ENCODE peak calls at places on chromosomes 12 and 14, in five cellular contexts. C, J, E, U and Q are unnamed samples.

GRCh38 chr12:68515793-68516192 is 94.9 kb upstream of the RAP1B start:
- DNase-seq in U (no peak), C (no peak), J (no peak), E (no peak), Q (no peak)

GRCh38 chr12:131279281-131279921 is 325.7 kb downstream of the ADGRD1 start:
- DNase-seq in U (no peak), C (no peak), J (peak; percentile 45), E (no peak), Q (peak; percentile 74)

GRCh38 chr12:726281-727140 is 25.9 kb upstream of the WNK1 start:
- DNase-seq in J (no peak), U (no peak), C (peak; percentile 35), E (peak; percentile 13), Q (no peak)

GRCh38 chr14:93939304-93940229 is 12.4 kb downstream of the FAM181A start:
- DNase-seq in E (peak; percentile 68), U (peak; percentile 92), J (peak; percentile 95), C (peak; percentile 76), Q (peak; percentile 95)

GRCh38 chr14:99612737-99613330 is 8.8 kb upstream of the CCDC85C start:
- DNase-seq in U (no peak), C (no peak), E (peak; percentile 31), J (no peak), Q (no peak)

GRCh38 chr14:92553456-92553855 is 39.9 kb downstream of the RIN3 start:
- DNase-seq in J (peak; percentile 88), C (peak; percentile 7), U (no peak), E (peak; percentile 73), Q (no peak)

GRCh38 chr12:80763874-80764273 is 47.2 kb downstream of the MYF5 start:
- DNase-seq in U (no peak), J (no peak), C (peak; percentile 69), E (peak; percentile 70), Q (no peak)

GRCh38 chr12:107125833-107126232 is 32.5 kb upstream of the CRY1 start:
- DNase-seq in C (no peak), E (no peak), U (no peak), J (no peak), Q (no peak)

GRCh38 chr12:105090361-105090760 is 6.1 kb upstream of the ALDH1L2 start:
- DNase-seq in U (no peak), C (no peak), E (no peak), J (no peak), Q (no peak)

GRCh38 chr12:14955876-14956811 is 5.3 kb downstream of the ARHGDIB start:
- DNase-seq in E (no peak), C (no peak), U (peak; percentile 39), J (no peak), Q (no peak)

GRCh38 chr14:20412422-20412821 is 879 bp downstream of the TEP1 start:
- DNase-seq in C (no peak), E (peak; percentile 13), U (no peak), J (no peak), Q (no peak)

GRCh38 chr14:100616854-100617714 is 29.9 kb upstream of the BEGAIN start:
- DNase-seq in E (no peak), C (no peak), U (no peak), J (peak; percentile 32), Q (peak; percentile 46)